ENCODE peak calls at places on chromosome 6, in seven cellular contexts. T, R, D, U, Y, J and C are unnamed samples.

GRCh38 chr6:50921968-50922367 is 103.3 kb downstream of the TFAP2B start:
- DNase-seq in J (no peak), Y (no peak), D (no peak), U (no peak), T (no peak), R (no peak), C (no peak)

GRCh38 chr6:148323344-148323743 is 19.3 kb upstream of the SASH1 start:
- DNase-seq in T (no peak), U (no peak), J (no peak), D (no peak), R (no peak), Y (no peak), C (no peak)

GRCh38 chr6:135667694-135668455 is 170.3 kb upstream of the AHI1 start:
- DNase-seq in R (peak), U (no peak), J (no peak), T (peak), Y (peak), D (no peak), C (peak)

GRCh38 chr6:135902756-135903331 is 51.3 kb downstream of the PDE7B start:
- DNase-seq in Y (no peak), U (no peak), T (no peak), D (no peak), R (peak), J (no peak), C (no peak)

GRCh38 chr6:42007753-42008528 is 42.4 kb upstream of the TAF8 start:
- DNase-seq in J (no peak), T (no peak), D (peak), U (no peak), Y (peak), R (no peak), C (no peak)

GRCh38 chr6:170135041-170135440 is 155.8 kb downstream of the DLL1 start:
- DNase-seq in D (no peak), R (no peak), T (no peak), J (peak), Y (no peak), U (no peak), C (no peak)

GRCh38 chr6:162442675-162443074 is 284.9 kb downstream of the PRKN start:
- DNase-seq in R (peak), T (peak), Y (no peak), U (no peak), D (no peak), J (no peak), C (no peak)

GRCh38 chr6:25727028-25727427 is 27.5 kb upstream of the SLC17A4 start:
- DNase-seq in U (no peak), T (no peak), J (no peak), D (no peak), Y (no peak), R (no peak), C (no peak)

GRCh38 chr6:133317704-133318103 is 76.5 kb downstream of the EYA4 start:
- DNase-seq in D (no peak), R (no peak), T (no peak), J (no peak), Y (no peak), U (no peak), C (no peak)

GRCh38 chr6:53658992-53659391 is 6.6 kb downstream of the KLHL31 start:
- DNase-seq in J (no peak), T (no peak), R (no peak), Y (no peak), U (no peak), D (no peak), C (no peak)

GRCh38 chr6:49933526-49933925 is 30.4 kb downstream of the DEFB114 start:
- DNase-seq in J (no peak), D (no peak), T (no peak), R (no peak), U (no peak), Y (no peak), C (no peak)